ENCODE peak calls at places on chromosomes 16 and 17, in four cellular contexts. One of them, this sample, is unnamed.

GRCh38 chr17:76643553-76644148 is at the start of gene ST6GALNAC1:
- DNase-seq in body of pancreas: no peak
- DNase-seq in activated naive CD4-positive, alpha-beta T cell treated with Interleukin-2 at 50 U/mL for 16 hours: peak; percentile 28
- DNase-seq in NCI-H1930: no peak
- DNase-seq in this sample: no peak

GRCh38 chr16:46830417-46830901 is 521 bp downstream of the C16orf87 start:
- DNase-seq in body of pancreas: peak; percentile 28
- DNase-seq in activated naive CD4-positive, alpha-beta T cell treated with Interleukin-2 at 50 U/mL for 16 hours: peak; percentile 42
- DNase-seq in NCI-H1930: no peak
- DNase-seq in this sample: peak; percentile 22

GRCh38 chr16:69286941-69287713 is 24.0 kb upstream of the VPS4A start:
- DNase-seq in body of pancreas: peak; percentile 63
- DNase-seq in activated naive CD4-positive, alpha-beta T cell treated with Interleukin-2 at 50 U/mL for 16 hours: no peak
- DNase-seq in NCI-H1930: no peak
- DNase-seq in this sample: no peak

GRCh38 chr17:77363821-77364361 is 223.1 kb downstream of the SEC14L1 start:
- DNase-seq in body of pancreas: peak; percentile 56
- DNase-seq in activated naive CD4-positive, alpha-beta T cell treated with Interleukin-2 at 50 U/mL for 16 hours: peak; percentile 35
- DNase-seq in NCI-H1930: no peak
- DNase-seq in this sample: no peak

GRCh38 chr16:31427441-31428276 is 501 bp downstream of the COX6A2 start:
- DNase-seq in body of pancreas: peak; percentile 73
- DNase-seq in activated naive CD4-positive, alpha-beta T cell treated with Interleukin-2 at 50 U/mL for 16 hours: peak; percentile 60
- DNase-seq in NCI-H1930: peak; percentile 77
- DNase-seq in this sample: peak; percentile 35

GRCh38 chr17:79841369-79842135 is 2.3 kb upstream of the CBX4 start:
- DNase-seq in body of pancreas: no peak
- DNase-seq in activated naive CD4-positive, alpha-beta T cell treated with Interleukin-2 at 50 U/mL for 16 hours: peak; percentile 22
- DNase-seq in NCI-H1930: no peak
- DNase-seq in this sample: peak; percentile 20

GRCh38 chr17:13362341-13363122 is 239.2 kb downstream of the HS3ST3A1 start:
- DNase-seq in body of pancreas: no peak
- DNase-seq in activated naive CD4-positive, alpha-beta T cell treated with Interleukin-2 at 50 U/mL for 16 hours: no peak
- DNase-seq in NCI-H1930: no peak
- DNase-seq in this sample: no peak

GRCh38 chr16:85696761-85697160 is 8.0 kb upstream of the GINS2 start:
- DNase-seq in body of pancreas: no peak
- DNase-seq in activated naive CD4-positive, alpha-beta T cell treated with Interleukin-2 at 50 U/mL for 16 hours: no peak
- DNase-seq in NCI-H1930: no peak
- DNase-seq in this sample: no peak

GRCh38 chr16:57036315-57036714 is 47.0 kb downstream of the NLRC5 start:
- DNase-seq in body of pancreas: no peak
- DNase-seq in activated naive CD4-positive, alpha-beta T cell treated with Interleukin-2 at 50 U/mL for 16 hours: no peak
- DNase-seq in NCI-H1930: no peak
- DNase-seq in this sample: no peak

GRCh38 chr17:36500745-36501225 is 14.3 kb downstream of the ZNHIT3 start:
- DNase-seq in body of pancreas: no peak
- DNase-seq in activated naive CD4-positive, alpha-beta T cell treated with Interleukin-2 at 50 U/mL for 16 hours: no peak
- DNase-seq in NCI-H1930: no peak
- DNase-seq in this sample: no peak

GRCh38 chr16:24819462-24820040 is 26.2 kb upstream of the SLC5A11 start:
- DNase-seq in body of pancreas: no peak
- DNase-seq in activated naive CD4-positive, alpha-beta T cell treated with Interleukin-2 at 50 U/mL for 16 hours: no peak
- DNase-seq in NCI-H1930: no peak
- DNase-seq in this sample: no peak

GRCh38 chr17:41519501-41520224 is 973 bp upstream of the KRT15 start:
- DNase-seq in body of pancreas: peak; percentile 53
- DNase-seq in activated naive CD4-positive, alpha-beta T cell treated with Interleukin-2 at 50 U/mL for 16 hours: no peak
- DNase-seq in NCI-H1930: no peak
- DNase-seq in this sample: no peak

GRCh38 chr17:17685775-17686291 is 4.6 kb downstream of the RAI1 start:
- DNase-seq in body of pancreas: peak; percentile 33
- DNase-seq in activated naive CD4-positive, alpha-beta T cell treated with Interleukin-2 at 50 U/mL for 16 hours: no peak
- DNase-seq in NCI-H1930: no peak
- DNase-seq in this sample: no peak

GRCh38 chr16:85136705-85137322 is 24.5 kb upstream of the CIBAR2 start:
- DNase-seq in body of pancreas: peak; percentile 53
- DNase-seq in activated naive CD4-positive, alpha-beta T cell treated with Interleukin-2 at 50 U/mL for 16 hours: no peak
- DNase-seq in NCI-H1930: no peak
- DNase-seq in this sample: no peak

GRCh38 chr17:47604268-47604927 is 45.3 kb upstream of the KPNB1 start:
- DNase-seq in body of pancreas: peak; percentile 27
- DNase-seq in activated naive CD4-positive, alpha-beta T cell treated with Interleukin-2 at 50 U/mL for 16 hours: no peak
- DNase-seq in NCI-H1930: peak; percentile 97
- DNase-seq in this sample: no peak

GRCh38 chr17:11319894-11320293 is 78.9 kb downstream of the SHISA6 start:
- DNase-seq in body of pancreas: no peak
- DNase-seq in activated naive CD4-positive, alpha-beta T cell treated with Interleukin-2 at 50 U/mL for 16 hours: no peak
- DNase-seq in NCI-H1930: no peak
- DNase-seq in this sample: no peak

GRCh38 chr16:66007717-66008116 is 358.8 kb upstream of the CDH5 start:
- DNase-seq in body of pancreas: no peak
- DNase-seq in activated naive CD4-positive, alpha-beta T cell treated with Interleukin-2 at 50 U/mL for 16 hours: no peak
- DNase-seq in NCI-H1930: no peak
- DNase-seq in this sample: no peak

GRCh38 chr17:75535119-75535537 is 9.6 kb downstream of the LLGL2 start:
- DNase-seq in body of pancreas: peak; percentile 25
- DNase-seq in activated naive CD4-positive, alpha-beta T cell treated with Interleukin-2 at 50 U/mL for 16 hours: peak; percentile 64
- DNase-seq in NCI-H1930: no peak
- DNase-seq in this sample: peak; percentile 74

GRCh38 chr16:68229431-68230175 is 6.3 kb downstream of the ESRP2 start:
- DNase-seq in body of pancreas: peak; percentile 61
- DNase-seq in activated naive CD4-positive, alpha-beta T cell treated with Interleukin-2 at 50 U/mL for 16 hours: peak; percentile 50
- DNase-seq in NCI-H1930: no peak
- DNase-seq in this sample: no peak

GRCh38 chr17:27888945-27889344 is 4.2 kb downstream of the LYRM9 start:
- DNase-seq in body of pancreas: peak; percentile 85
- DNase-seq in activated naive CD4-positive, alpha-beta T cell treated with Interleukin-2 at 50 U/mL for 16 hours: no peak
- DNase-seq in NCI-H1930: no peak
- DNase-seq in this sample: no peak

GRCh38 chr16:49826515-49826914 is 29.4 kb downstream of the ZNF423 start:
- DNase-seq in body of pancreas: no peak
- DNase-seq in activated naive CD4-positive, alpha-beta T cell treated with Interleukin-2 at 50 U/mL for 16 hours: no peak
- DNase-seq in NCI-H1930: no peak
- DNase-seq in this sample: no peak